ENCODE peak calls at places on chromosome 9, in four cellular contexts. J is aorta, D is GM23248, G is adrenal gland. H is an unnamed sample.

GRCh38 chr9:12859704-12860251 is 85.0 kb downstream of the LURAP1L start:
- DNase-seq in J (no peak), D (peak; percentile 95), G (no peak), H (no peak)

GRCh38 chr9:121612511-121612998 is 38.9 kb upstream of the DAB2IP start:
- DNase-seq in J (no peak), D (no peak), G (no peak), H (no peak)

GRCh38 chr9:123368481-123369153 is 12.6 kb downstream of the CRB2 start:
- DNase-seq in J (no peak), D (no peak), G (no peak), H (no peak)

GRCh38 chr9:124286292-124286931 is 28.7 kb downstream of the NEK6 start:
- DNase-seq in J (no peak), D (peak; percentile 88), G (no peak), H (no peak)

GRCh38 chr9:19036611-19037010 is 3.6 kb upstream of the SAXO1 start:
- DNase-seq in J (no peak), D (no peak), G (no peak), H (no peak)

GRCh38 chr9:2758162-2758950 is 41.0 kb downstream of the KCNV2 start:
- DNase-seq in J (no peak), D (peak; percentile 32), G (no peak), H (no peak)

GRCh38 chr9:111483862-111484563 is at the start of gene ECPAS:
- DNase-seq in J (peak; percentile 91), D (peak; percentile 93), G (peak; percentile 87), H (peak; percentile 66)

GRCh38 chr9:91740713-91741112 is 209.3 kb downstream of the ROR2 start:
- DNase-seq in J (no peak), D (peak; percentile 79), G (no peak), H (no peak)

GRCh38 chr9:16794871-16795639 is 75.4 kb downstream of the BNC2 start:
- DNase-seq in J (no peak), D (peak; percentile 93), G (no peak), H (no peak)

DNA sequence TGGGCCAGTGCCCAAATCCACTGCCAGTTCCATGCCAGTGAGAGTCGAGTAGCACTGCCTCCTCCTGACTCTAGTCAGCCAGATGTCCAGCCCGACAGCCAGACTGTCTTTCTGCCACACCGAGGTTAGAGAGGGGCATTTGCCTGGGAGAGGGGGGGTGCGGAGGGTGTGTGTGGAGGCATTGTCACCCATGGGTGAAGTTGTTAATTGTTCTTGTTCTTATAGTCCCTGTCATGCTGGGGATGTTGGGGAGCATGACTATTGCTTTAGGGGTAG is 1.1 kb downstream of the RGP1 start:
- DNase-seq in J (no peak), D (no peak), G (no peak), H (no peak)
- H3K4me3 ChIP-seq in J (no peak overlapping the region), D (peak overlapping the region; percentile 90), G (no peak overlapping the region), H (peak overlapping the region; percentile 89)

GRCh38 chr9:32523910-32524309 is 2.1 kb downstream of the RIGI start:
- DNase-seq in J (no peak), D (no peak), G (no peak), H (no peak)

DNA sequence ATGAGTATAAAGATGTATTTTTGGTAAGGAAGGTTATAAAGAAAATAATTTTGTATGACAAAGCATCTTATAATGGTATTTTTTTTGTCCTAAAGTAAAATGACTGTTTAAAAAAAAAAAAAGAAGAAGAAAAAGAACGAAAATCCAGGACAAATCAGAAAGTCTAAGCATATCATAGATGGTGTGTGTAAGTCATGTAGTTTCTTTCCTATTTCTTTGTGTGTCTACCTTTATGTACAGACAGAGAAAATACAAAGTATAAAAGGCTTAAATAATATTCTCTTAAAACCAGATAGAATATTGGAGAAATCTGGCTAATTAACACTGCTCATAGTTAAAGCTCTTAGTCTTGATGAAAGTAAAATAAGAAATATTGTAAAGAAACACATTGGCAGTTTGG is 7.7 kb downstream of the RIGI start:
- DNase-seq in J (no peak), D (no peak), G (no peak), H (no peak)
- H3K9me3 ChIP-seq in J (no peaks in the 10 kb centered on the region), D (peaks cover 3% of the 10 kb centered on the region), G (no peaks in the 10 kb centered on the region), H (no peaks in the 10 kb centered on the region)

GRCh38 chr9:87517732-87518131 is 20.1 kb downstream of the DAPK1 start:
- DNase-seq in J (no peak), D (no peak), G (no peak), H (no peak)

GRCh38 chr9:87519415-87519989 is 21.8 kb downstream of the DAPK1 start:
- DNase-seq in J (no peak), D (no peak), G (no peak), H (no peak)

GRCh38 chr9:87518702-87519335 is 21.2 kb downstream of the DAPK1 start:
- DNase-seq in J (no peak), D (peak; percentile 17), G (peak; percentile 87), H (no peak)

GRCh38 chr9:87521834-87522233 is 24.2 kb downstream of the DAPK1 start:
- DNase-seq in J (no peak), D (no peak), G (no peak), H (no peak)

GRCh38 chr9:87520172-87520683 is 22.6 kb downstream of the DAPK1 start:
- DNase-seq in J (no peak), D (no peak), G (no peak), H (no peak)
- H3K27ac ChIP-seq in J (no peak overlapping the region), D (no peak overlapping the region), G (no peak overlapping the region), H (no peak overlapping the region)

GRCh38 chr9:113522858-113523257 is 59.3 kb downstream of the RGS3 start:
- DNase-seq in J (no peak), D (no peak), G (no peak), H (no peak)
- H3K4me3 ChIP-seq in J (no peak overlapping the region), D (no peak overlapping the region), G (no peak overlapping the region), H (no peak overlapping the region)

DNA sequence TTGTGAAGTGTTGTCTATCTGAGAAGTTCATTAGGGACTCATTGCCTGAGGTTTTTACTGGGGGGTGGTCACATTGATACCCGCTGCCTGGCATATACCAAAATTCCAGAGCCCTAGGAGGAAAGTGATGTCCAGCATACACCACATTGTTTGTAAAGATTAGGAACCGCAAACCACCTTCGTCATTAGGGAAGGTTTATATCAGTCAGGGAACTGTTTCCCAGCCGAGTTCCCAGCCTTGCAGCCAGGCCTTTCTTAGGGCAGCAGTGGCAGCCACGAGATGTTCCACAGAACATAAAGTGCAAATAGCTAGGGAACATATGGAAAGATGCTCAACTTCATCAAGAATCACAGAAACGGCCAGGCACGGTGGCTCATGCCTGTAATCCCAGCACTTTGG is 40.4 kb upstream of the NRARP start:
- DNase-seq in J (no peak), D (no peak), G (no peak), H (no peak)
- H3K9me3 ChIP-seq in J (peaks cover 7% of the 10 kb centered on the region), D (no peaks in the 10 kb centered on the region), G (no peaks in the 10 kb centered on the region), H (no peaks in the 10 kb centered on the region)

DNA sequence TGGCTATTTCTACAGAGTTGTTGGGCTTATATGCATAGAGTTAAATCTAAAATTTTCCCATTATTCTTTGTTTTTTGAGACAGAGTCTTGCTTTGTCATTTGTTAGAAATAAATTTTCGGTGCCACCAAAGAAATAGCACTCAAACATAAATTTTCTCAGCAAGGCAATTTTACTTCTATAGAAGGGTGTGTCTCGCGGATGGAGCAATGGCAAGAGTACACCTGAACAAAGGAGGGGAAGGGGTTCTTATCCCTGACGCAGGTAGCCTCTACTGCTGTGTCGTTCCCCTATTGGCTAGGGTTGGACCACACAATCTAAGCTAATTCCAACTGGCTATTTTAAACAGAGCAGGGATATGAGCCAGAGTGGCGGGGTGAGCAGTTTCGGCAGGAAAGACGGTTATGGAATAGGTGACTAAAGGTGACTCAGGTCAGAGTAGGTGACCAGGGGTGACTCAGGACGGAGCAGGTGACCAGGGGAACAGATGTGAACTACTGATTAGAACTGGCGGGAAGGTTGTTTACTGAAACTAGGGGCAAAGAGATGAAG is 57.2 kb downstream of the C9orf85 start:
- DNase-seq in J (no peak), D (no peak), G (no peak), H (no peak)
- H3K27ac ChIP-seq in J (no peak overlapping the region), D (no peak overlapping the region), G (no peak overlapping the region), H (no peak overlapping the region)

GRCh38 chr9:125674981-125675973 is 31.7 kb downstream of the MAPKAP1 start:
- DNase-seq in J (no peak), D (peak; percentile 82), G (no peak), H (no peak)
- H3K4me3 ChIP-seq in J (no peak overlapping the region), D (peak overlapping the region; percentile 11), G (no peak overlapping the region), H (no peak overlapping the region)